ENCODE peak calls at places on chromosomes 13 and 19, in four cellular contexts. One of them, this sample, is unnamed.

GRCh38 chr19:447816-448546 is 12.9 kb downstream of the SHC2 start:
- DNase-seq in GM23248: no peak
- DNase-seq in ELF-1: no peak
- DNase-seq in anterior cingulate cortex: no peak
- DNase-seq in this sample: no peak

GRCh38 chr19:289651-290538 is 1.3 kb downstream of the PLPP2 start:
- DNase-seq in ELF-1: peak
- DNase-seq in GM23248: peak
- DNase-seq in anterior cingulate cortex: no peak
- DNase-seq in this sample: no peak

GRCh38 chr13:110620596-110620995 is 5.3 kb downstream of the NAXD start:
- DNase-seq in GM23248: no peak
- DNase-seq in anterior cingulate cortex: no peak
- DNase-seq in ELF-1: no peak
- DNase-seq in this sample: no peak

GRCh38 chr13:26473571-26474230 is 83.8 kb upstream of the WASF3 start:
- DNase-seq in GM23248: no peak
- DNase-seq in ELF-1: no peak
- DNase-seq in anterior cingulate cortex: no peak
- DNase-seq in this sample: no peak

GRCh38 chr13:37074703-37075102 is 15.2 kb upstream of the SUPT20H start:
- DNase-seq in GM23248: peak
- DNase-seq in anterior cingulate cortex: no peak
- DNase-seq in ELF-1: no peak
- DNase-seq in this sample: no peak

GRCh38 chr13:40101708-40102359 is 446.4 kb downstream of the COG6 start:
- DNase-seq in anterior cingulate cortex: no peak
- DNase-seq in GM23248: no peak
- DNase-seq in ELF-1: no peak
- DNase-seq in this sample: no peak

GRCh38 chr13:49292742-49293498 is 45.2 kb downstream of the CDADC1 start:
- DNase-seq in GM23248: peak
- DNase-seq in anterior cingulate cortex: peak
- DNase-seq in ELF-1: no peak
- DNase-seq in this sample: peak

GRCh38 chr13:113805431-113806103 is 46.5 kb downstream of the TMEM255B start:
- DNase-seq in anterior cingulate cortex: no peak
- DNase-seq in GM23248: no peak
- DNase-seq in ELF-1: no peak
- DNase-seq in this sample: no peak

GRCh38 chr19:23440207-23440606 is 44.9 kb upstream of the ZNF91 start:
- DNase-seq in ELF-1: peak
- DNase-seq in GM23248: peak
- DNase-seq in anterior cingulate cortex: no peak
- DNase-seq in this sample: no peak

GRCh38 chr13:81406639-81407292 is 1065.8 kb upstream of the SPRY2 start:
- DNase-seq in anterior cingulate cortex: no peak
- DNase-seq in ELF-1: no peak
- DNase-seq in GM23248: no peak
- DNase-seq in this sample: no peak

GRCh38 chr13:113846639-113847318 is 17.1 kb downstream of the GAS6 start:
- DNase-seq in ELF-1: no peak
- DNase-seq in GM23248: no peak
- DNase-seq in anterior cingulate cortex: no peak
- DNase-seq in this sample: no peak

GRCh38 chr13:52003551-52003950 is 7.7 kb downstream of the ATP7B start:
- DNase-seq in anterior cingulate cortex: no peak
- DNase-seq in GM23248: no peak
- DNase-seq in ELF-1: peak
- DNase-seq in this sample: no peak

GRCh38 chr19:44856438-44857083 is 10.5 kb downstream of the NECTIN2 start:
- DNase-seq in GM23248: no peak
- DNase-seq in ELF-1: no peak
- DNase-seq in anterior cingulate cortex: no peak
- DNase-seq in this sample: peak

GRCh38 chr13:73369095-73369494 is 310.3 kb downstream of the KLF5 start:
- DNase-seq in ELF-1: no peak
- DNase-seq in anterior cingulate cortex: no peak
- DNase-seq in GM23248: no peak
- DNase-seq in this sample: no peak

GRCh38 chr19:36120092-36120983 is 5.1 kb downstream of the TBCB start:
- DNase-seq in ELF-1: peak
- DNase-seq in GM23248: no peak
- DNase-seq in anterior cingulate cortex: no peak
- DNase-seq in this sample: no peak

GRCh38 chr13:113735194-113735593 is 23.8 kb upstream of the TMEM255B start:
- DNase-seq in GM23248: no peak
- DNase-seq in ELF-1: no peak
- DNase-seq in anterior cingulate cortex: no peak
- DNase-seq in this sample: no peak

GRCh38 chr19:6501740-6502648 is at the start of gene TUBB4A:
- DNase-seq in anterior cingulate cortex: peak
- DNase-seq in ELF-1: no peak
- DNase-seq in GM23248: no peak
- DNase-seq in this sample: peak

This sample was measured in Ammon's horn.